ENCODE peak calls at places on chromosomes 16 and 17, in nine cellular contexts. C is activated T-helper 1 cell treated with anti-CD3 and anti-CD28 coated beads, Interleukin-2, amount 50 U/mL, for 16 hours; G is GM23338; S is transverse colon; I is astrocyte of the hippocampus; H is activated CD8-positive, alpha-beta memory T cell treated with anti-CD3 and anti-CD28 coated beads for 48 hours; T is Daoy; X is stimulated activated CD8-positive, alpha-beta memory T cell treated with anti-CD3 and anti-CD28 coated beads, Interleukin-15, amount 100 ng/mL, for 1 hour; P is stimulated activated CD4-positive, alpha-beta T cell treated with anti-CD3 and anti-CD28 coated beads, Interleukin-15, amount 100 ng/mL, for 1 hour. K is an unnamed sample.

GRCh38 chr17:63338272-63338671 is 107.8 kb downstream of the CYB561 start:
- DNase-seq in C (no peak), G (no peak), S (no peak), I (no peak), H (no peak), T (no peak), X (no peak), P (no peak), K (no peak)

GRCh38 chr16:79599837-79600635 is 501 bp downstream of the MAF start:
- DNase-seq in C (peak), G (peak), S (no peak), I (peak), H (no peak), T (peak), X (no peak), P (no peak), K (no peak)

GRCh38 chr16:11949527-11949926 is 7.7 kb upstream of the NPIPB2 start:
- DNase-seq in C (no peak), G (peak), S (peak), I (peak), H (no peak), T (peak), X (no peak), P (no peak), K (peak)

GRCh38 chr17:41885733-41886132 is 20.5 kb upstream of the KLHL11 start:
- DNase-seq in C (no peak), G (peak), S (no peak), I (peak), H (no peak), T (no peak), X (no peak), P (no peak), K (no peak)

GRCh38 chr16:2046889-2047329 is 725 bp downstream of the NTHL1 start:
- DNase-seq in C (no peak), G (no peak), S (no peak), I (no peak), H (no peak), T (no peak), X (no peak), P (no peak), K (no peak)

GRCh38 chr17:46194393-46195216 is 1.4 kb upstream of the KANSL1 start:
- DNase-seq in C (peak), G (peak), S (no peak), I (peak), H (peak), T (peak), X (peak), P (no peak), K (no peak)

GRCh38 chr16:14036869-14037268 is 34.2 kb upstream of the MRTFB start:
- DNase-seq in C (no peak), G (no peak), S (no peak), I (no peak), H (no peak), T (no peak), X (no peak), P (no peak), K (no peak)

GRCh38 chr17:80683625-80684100 is 139.0 kb downstream of the RPTOR start:
- DNase-seq in C (no peak), G (no peak), S (no peak), I (no peak), H (no peak), T (no peak), X (no peak), P (no peak), K (no peak)

GRCh38 chr16:11612110-11612981 is 25.6 kb upstream of the LITAF start:
- DNase-seq in C (no peak), G (peak), S (peak), I (peak), H (no peak), T (no peak), X (no peak), P (no peak), K (peak)